ENCODE peak calls at places on chromosomes 7 and 10, in six cellular contexts. J is neural progenitor cell, T is fibroblast of lung, G is Panc1, W is spleen, P is endodermal cell. O is an unnamed sample.
A peak's percentile ranks its signal among the peaks of the same experiment; 100 is the strongest.

GRCh38 chr7:137816696-137817320 is 30.0 kb downstream of the DGKI start:
- DNase-seq in J (peak; percentile 25), T (peak; percentile 46), G (no peak), W (no peak), P (no peak), O (no peak)

GRCh38 chr10:60853107-60853506 is 74.8 kb downstream of the CDK1 start:
- DNase-seq in J (no peak), T (no peak), G (no peak), W (no peak), P (no peak), O (no peak)

GRCh38 chr7:119197872-119198527 is 973.5 kb downstream of the ANKRD7 start:
- DNase-seq in J (peak; percentile 83), T (peak; percentile 70), G (peak; percentile 22), W (no peak), P (peak; percentile 75), O (peak; percentile 74)

GRCh38 chr7:130791746-130792145 is 57.7 kb upstream of the KLF14 start:
- DNase-seq in J (no peak), T (no peak), G (no peak), W (no peak), P (no peak), O (no peak)

GRCh38 chr10:119031496-119032059 is 2.1 kb downstream of the NANOS1 start:
- DNase-seq in J (no peak), T (peak; percentile 74), G (no peak), W (no peak), P (peak; percentile 52), O (peak; percentile 15)

GRCh38 chr7:30252885-30253795 is 31.3 kb upstream of the ZNRF2 start:
- DNase-seq in J (no peak), T (no peak), G (no peak), W (no peak), P (no peak), O (peak; percentile 22)

GRCh38 chr7:146235210-146235609 is 118.6 kb downstream of the CNTNAP2 start:
- DNase-seq in J (peak; percentile 16), T (no peak), G (no peak), W (no peak), P (no peak), O (no peak)

GRCh38 chr7:129095258-129095657 is 40.3 kb upstream of the TNPO3 start:
- DNase-seq in J (no peak), T (no peak), G (no peak), W (no peak), P (no peak), O (no peak)

GRCh38 chr7:53151496-53151895 is 116.1 kb downstream of the POM121L12 start:
- DNase-seq in J (no peak), T (no peak), G (no peak), W (no peak), P (no peak), O (no peak)

GRCh38 chr7:133230591-133231194 is 22.2 kb upstream of the EXOC4 start:
- DNase-seq in J (peak; percentile 62), T (peak; percentile 70), G (peak; percentile 67), W (no peak), P (peak; percentile 84), O (peak; percentile 25)

GRCh38 chr10:89274928-89275327 is 23.4 kb upstream of the LIPA start:
- DNase-seq in J (no peak), T (peak; percentile 30), G (no peak), W (no peak), P (no peak), O (peak; percentile 54)

GRCh38 chr10:93211989-93212388 is 138.3 kb downstream of the CYP26A1 start:
- DNase-seq in J (no peak), T (no peak), G (no peak), W (no peak), P (no peak), O (no peak)

GRCh38 chr7:137798073-137798763 is 48.6 kb downstream of the DGKI start:
- DNase-seq in J (no peak), T (no peak), G (no peak), W (no peak), P (no peak), O (no peak)

GRCh38 chr7:22911889-22912288 is 89.2 kb upstream of the TOMM7 start:
- DNase-seq in J (no peak), T (no peak), G (no peak), W (no peak), P (no peak), O (no peak)

GRCh38 chr10:122474145-122474739 is 12.9 kb downstream of the HTRA1 start:
- DNase-seq in J (no peak), T (no peak), G (no peak), W (no peak), P (no peak), O (no peak)

GRCh38 chr7:82044497-82045080 is 274.7 kb upstream of the HGF start:
- DNase-seq in J (peak; percentile 51), T (peak; percentile 73), G (peak; percentile 54), W (no peak), P (peak; percentile 58), O (no peak)

GRCh38 chr7:130750774-130751173 is 16.8 kb upstream of the KLF14 start:
- DNase-seq in J (no peak), T (no peak), G (no peak), W (no peak), P (no peak), O (no peak)

GRCh38 chr7:87152897-87153641 is 816 bp downstream of the DMTF1 start:
- DNase-seq in J (peak; percentile 49), T (peak; percentile 41), G (no peak), W (peak; percentile 87), P (peak; percentile 60), O (peak; percentile 32)

GRCh38 chr10:7428673-7429350 is 18.0 kb upstream of the SFMBT2 start:
- DNase-seq in J (no peak), T (no peak), G (no peak), W (no peak), P (no peak), O (no peak)

GRCh38 chr10:129342385-129342784 is 124.7 kb upstream of the MGMT start:
- DNase-seq in J (no peak), T (no peak), G (no peak), W (no peak), P (no peak), O (no peak)

GRCh38 chr10:94006591-94007550 is 13.1 kb downstream of the PLCE1 start:
- DNase-seq in J (no peak), T (peak; percentile 86), G (no peak), W (no peak), P (peak; percentile 71), O (no peak)

GRCh38 chr10:14500172-14500765 is 169.5 kb upstream of the FRMD4A start:
- DNase-seq in J (no peak), T (no peak), G (no peak), W (no peak), P (no peak), O (no peak)

GRCh38 chr7:48177271-48177670 is 6.0 kb downstream of the ABCA13 start:
- DNase-seq in J (no peak), T (no peak), G (no peak), W (no peak), P (no peak), O (no peak)

GRCh38 chr7:116529250-116529649 is 4.4 kb downstream of the CAV1 start:
- DNase-seq in J (no peak), T (no peak), G (no peak), W (no peak), P (no peak), O (no peak)
- H3K4me1 ChIP-seq in J (no peaks in the 10 kb centered on the region), T (peaks cover 2% of the 10 kb centered on the region), G (peaks cover 53% of the 10 kb centered on the region), W (peaks cover 31% of the 10 kb centered on the region), P (peaks cover 4% of the 10 kb centered on the region), O (peaks cover 18% of the 10 kb centered on the region)

DNA sequence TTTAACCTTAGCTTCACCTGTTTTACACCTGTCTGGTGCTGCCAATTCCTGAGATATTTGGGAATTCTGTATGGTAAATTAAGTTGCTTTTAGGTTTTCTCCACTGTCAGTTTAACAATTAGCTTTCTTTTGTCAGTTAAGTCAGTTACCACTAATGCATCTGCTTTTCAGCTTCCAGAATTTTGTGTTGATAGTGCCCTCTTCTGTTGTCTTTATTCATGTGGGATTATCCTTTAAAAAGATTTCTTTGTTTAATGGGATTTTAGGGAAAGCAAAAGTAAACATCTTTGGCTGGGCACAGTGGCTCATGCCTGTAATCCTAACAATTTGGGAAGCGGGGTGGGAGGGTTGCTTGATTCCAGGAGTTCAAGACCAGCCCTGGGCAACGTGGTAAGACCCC is 8.1 kb downstream of the TFAM start:
- DNase-seq in J (no peak), T (peak; percentile 47), G (no peak), W (no peak), P (no peak), O (no peak)
- TF ChIP-seq CTCF in J (no peak), T (peak; percentile 24), G (no peak), W (no peak), P (peak; percentile 25), O (peak; percentile 36)

GRCh38 chr7:28151965-28152364 is 28.6 kb downstream of the JAZF1 start:
- DNase-seq in J (no peak), T (peak; percentile 65), G (no peak), W (no peak), P (no peak), O (peak; percentile 69)
- H3K27ac ChIP-seq in J (no peak overlapping the region), T (no peak overlapping the region), G (no peak overlapping the region), W (no peak overlapping the region), P (no peak overlapping the region), O (no peak overlapping the region)

DNA sequence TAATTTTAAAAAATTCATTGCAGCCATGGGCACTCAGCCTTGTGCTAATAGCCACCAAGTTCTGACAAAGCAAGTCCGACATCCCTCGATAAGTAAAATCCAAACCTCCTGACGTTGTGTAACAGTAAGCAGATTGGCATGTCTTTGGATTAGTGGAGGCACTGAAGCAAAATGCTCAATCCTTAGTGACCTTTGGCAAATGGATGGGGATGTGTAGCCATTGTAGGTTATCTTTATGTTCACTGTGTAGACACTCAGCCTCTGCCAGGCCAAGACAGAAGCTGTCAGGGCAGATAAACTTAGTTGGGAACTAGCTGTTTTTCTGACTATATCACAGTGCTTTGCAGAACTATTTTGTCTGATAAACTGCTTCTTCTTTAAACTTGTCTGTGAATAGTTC is 220.7 kb downstream of the LRMDA start:
- DNase-seq in J (no peak), T (no peak), G (no peak), W (no peak), P (no peak), O (no peak)
- H3K4me1 ChIP-seq in J (peaks cover 23% of the 10 kb centered on the region), T (no peaks in the 10 kb centered on the region), G (no peaks in the 10 kb centered on the region), W (no peaks in the 10 kb centered on the region), P (no peaks in the 10 kb centered on the region), O (no peaks in the 10 kb centered on the region)

GRCh38 chr10:43377393-43377883 is 6.0 kb downstream of the FXYD4 start:
- DNase-seq in J (peak; percentile 62), T (no peak), G (no peak), W (peak; percentile 45), P (peak; percentile 91), O (no peak)
- TF ChIP-seq CTCF in J (peak; percentile 44), T (no peak), G (no peak), W (no peak), P (peak; percentile 70), O (peak; percentile 57)